ENCODE peak calls at places on chromosomes 13 and 19, in nine cellular contexts. One of them, this sample, is unnamed.

GRCh38 chr19:41969772-41970458 is 10.8 kb upstream of the RABAC1 start:
- DNase-seq in CD4-positive, alpha-beta memory T cell: no peak
- DNase-seq in kidney glomerular epithelial cell: no peak
- DNase-seq in fibroblast of mammary gland: no peak
- DNase-seq in activated CD4-positive, alpha-beta T cell treated with anti-CD3 and anti-CD28 coated beads, Interleukin-2, amount 50 U/mL, for 48 hours: no peak
- DNase-seq in anterior cingulate cortex: no peak
- DNase-seq in NCI-H69: no peak
- DNase-seq in A172: no peak
- DNase-seq in ELR: no peak
- DNase-seq in this sample: no peak

GRCh38 chr19:49165111-49165750 is 7.6 kb downstream of the TRPM4 start:
- DNase-seq in CD4-positive, alpha-beta memory T cell: no peak
- DNase-seq in kidney glomerular epithelial cell: no peak
- DNase-seq in fibroblast of mammary gland: no peak
- DNase-seq in activated CD4-positive, alpha-beta T cell treated with anti-CD3 and anti-CD28 coated beads, Interleukin-2, amount 50 U/mL, for 48 hours: no peak
- DNase-seq in anterior cingulate cortex: no peak
- DNase-seq in NCI-H69: peak; percentile 30
- DNase-seq in A172: no peak
- DNase-seq in ELR: no peak
- DNase-seq in this sample: no peak

GRCh38 chr13:50141660-50142010 is 126.4 kb downstream of the KCNRG start:
- DNase-seq in CD4-positive, alpha-beta memory T cell: no peak
- DNase-seq in kidney glomerular epithelial cell: no peak
- DNase-seq in fibroblast of mammary gland: no peak
- DNase-seq in activated CD4-positive, alpha-beta T cell treated with anti-CD3 and anti-CD28 coated beads, Interleukin-2, amount 50 U/mL, for 48 hours: no peak
- DNase-seq in anterior cingulate cortex: no peak
- DNase-seq in NCI-H69: no peak
- DNase-seq in A172: no peak
- DNase-seq in ELR: no peak
- DNase-seq in this sample: no peak

GRCh38 chr13:99659234-99659633 is 158.0 kb downstream of the TM9SF2 start:
- DNase-seq in CD4-positive, alpha-beta memory T cell: no peak
- DNase-seq in kidney glomerular epithelial cell: no peak
- DNase-seq in fibroblast of mammary gland: no peak
- DNase-seq in activated CD4-positive, alpha-beta T cell treated with anti-CD3 and anti-CD28 coated beads, Interleukin-2, amount 50 U/mL, for 48 hours: no peak
- DNase-seq in anterior cingulate cortex: no peak
- DNase-seq in NCI-H69: peak; percentile 79
- DNase-seq in A172: no peak
- DNase-seq in ELR: no peak
- DNase-seq in this sample: no peak

GRCh38 chr13:97001641-97002040 is 7.4 kb upstream of the OXGR1 start:
- DNase-seq in CD4-positive, alpha-beta memory T cell: no peak
- DNase-seq in kidney glomerular epithelial cell: no peak
- DNase-seq in fibroblast of mammary gland: no peak
- DNase-seq in activated CD4-positive, alpha-beta T cell treated with anti-CD3 and anti-CD28 coated beads, Interleukin-2, amount 50 U/mL, for 48 hours: no peak
- DNase-seq in anterior cingulate cortex: no peak
- DNase-seq in NCI-H69: no peak
- DNase-seq in A172: no peak
- DNase-seq in ELR: no peak
- DNase-seq in this sample: no peak

GRCh38 chr13:77384999-77385398 is 58.1 kb upstream of the MYCBP2 start:
- DNase-seq in CD4-positive, alpha-beta memory T cell: no peak
- DNase-seq in kidney glomerular epithelial cell: no peak
- DNase-seq in fibroblast of mammary gland: peak; percentile 11
- DNase-seq in activated CD4-positive, alpha-beta T cell treated with anti-CD3 and anti-CD28 coated beads, Interleukin-2, amount 50 U/mL, for 48 hours: no peak
- DNase-seq in anterior cingulate cortex: no peak
- DNase-seq in NCI-H69: no peak
- DNase-seq in A172: no peak
- DNase-seq in ELR: no peak
- DNase-seq in this sample: peak; percentile 23

GRCh38 chr13:110312669-110313031 is 5.6 kb downstream of the COL4A2 start:
- DNase-seq in CD4-positive, alpha-beta memory T cell: no peak
- DNase-seq in kidney glomerular epithelial cell: peak; percentile 85
- DNase-seq in fibroblast of mammary gland: peak; percentile 73
- DNase-seq in activated CD4-positive, alpha-beta T cell treated with anti-CD3 and anti-CD28 coated beads, Interleukin-2, amount 50 U/mL, for 48 hours: no peak
- DNase-seq in anterior cingulate cortex: no peak
- DNase-seq in NCI-H69: no peak
- DNase-seq in A172: peak; percentile 74
- DNase-seq in ELR: peak; percentile 84
- DNase-seq in this sample: peak; percentile 87

GRCh38 chr19:49436381-49437017 is 4.8 kb downstream of the SLC17A7 start:
- DNase-seq in CD4-positive, alpha-beta memory T cell: no peak
- DNase-seq in kidney glomerular epithelial cell: no peak
- DNase-seq in fibroblast of mammary gland: no peak
- DNase-seq in activated CD4-positive, alpha-beta T cell treated with anti-CD3 and anti-CD28 coated beads, Interleukin-2, amount 50 U/mL, for 48 hours: peak; percentile 73
- DNase-seq in anterior cingulate cortex: no peak
- DNase-seq in NCI-H69: peak; percentile 57
- DNase-seq in A172: no peak
- DNase-seq in ELR: peak; percentile 42
- DNase-seq in this sample: no peak

GRCh38 chr19:47002106-47002766 is 17.4 kb upstream of the NPAS1 start:
- DNase-seq in CD4-positive, alpha-beta memory T cell: no peak
- DNase-seq in kidney glomerular epithelial cell: no peak
- DNase-seq in fibroblast of mammary gland: no peak
- DNase-seq in activated CD4-positive, alpha-beta T cell treated with anti-CD3 and anti-CD28 coated beads, Interleukin-2, amount 50 U/mL, for 48 hours: no peak
- DNase-seq in anterior cingulate cortex: no peak
- DNase-seq in NCI-H69: no peak
- DNase-seq in A172: no peak
- DNase-seq in ELR: no peak
- DNase-seq in this sample: no peak

GRCh38 chr19:35484637-35485036 is 5.6 kb downstream of the KRTDAP start:
- DNase-seq in CD4-positive, alpha-beta memory T cell: no peak
- DNase-seq in kidney glomerular epithelial cell: no peak
- DNase-seq in fibroblast of mammary gland: no peak
- DNase-seq in activated CD4-positive, alpha-beta T cell treated with anti-CD3 and anti-CD28 coated beads, Interleukin-2, amount 50 U/mL, for 48 hours: peak; percentile 16
- DNase-seq in anterior cingulate cortex: no peak
- DNase-seq in NCI-H69: no peak
- DNase-seq in A172: no peak
- DNase-seq in ELR: no peak
- DNase-seq in this sample: no peak

GRCh38 chr13:85137516-85137915 is 661.7 kb downstream of the SLITRK6 start:
- DNase-seq in CD4-positive, alpha-beta memory T cell: no peak
- DNase-seq in kidney glomerular epithelial cell: no peak
- DNase-seq in fibroblast of mammary gland: no peak
- DNase-seq in activated CD4-positive, alpha-beta T cell treated with anti-CD3 and anti-CD28 coated beads, Interleukin-2, amount 50 U/mL, for 48 hours: no peak
- DNase-seq in anterior cingulate cortex: no peak
- DNase-seq in NCI-H69: peak; percentile 4
- DNase-seq in A172: no peak
- DNase-seq in ELR: no peak
- DNase-seq in this sample: no peak

GRCh38 chr19:14473073-14473790 is 1.9 kb downstream of the PTGER1 start:
- DNase-seq in CD4-positive, alpha-beta memory T cell: no peak
- DNase-seq in kidney glomerular epithelial cell: no peak
- DNase-seq in fibroblast of mammary gland: no peak
- DNase-seq in activated CD4-positive, alpha-beta T cell treated with anti-CD3 and anti-CD28 coated beads, Interleukin-2, amount 50 U/mL, for 48 hours: no peak
- DNase-seq in anterior cingulate cortex: no peak
- DNase-seq in NCI-H69: peak; percentile 29
- DNase-seq in A172: no peak
- DNase-seq in ELR: no peak
- DNase-seq in this sample: no peak

GRCh38 chr19:50924576-50924975 is 13.4 kb upstream of the KLK4 start:
- DNase-seq in CD4-positive, alpha-beta memory T cell: no peak
- DNase-seq in kidney glomerular epithelial cell: no peak
- DNase-seq in fibroblast of mammary gland: no peak
- DNase-seq in activated CD4-positive, alpha-beta T cell treated with anti-CD3 and anti-CD28 coated beads, Interleukin-2, amount 50 U/mL, for 48 hours: no peak
- DNase-seq in anterior cingulate cortex: no peak
- DNase-seq in NCI-H69: no peak
- DNase-seq in A172: no peak
- DNase-seq in ELR: no peak
- DNase-seq in this sample: no peak

GRCh38 chr19:6292006-6292405 is 12.2 kb upstream of the MLLT1 start:
- DNase-seq in CD4-positive, alpha-beta memory T cell: no peak
- DNase-seq in kidney glomerular epithelial cell: no peak
- DNase-seq in fibroblast of mammary gland: peak; percentile 16
- DNase-seq in activated CD4-positive, alpha-beta T cell treated with anti-CD3 and anti-CD28 coated beads, Interleukin-2, amount 50 U/mL, for 48 hours: no peak
- DNase-seq in anterior cingulate cortex: no peak
- DNase-seq in NCI-H69: peak; percentile 32
- DNase-seq in A172: no peak
- DNase-seq in ELR: no peak
- DNase-seq in this sample: no peak

GRCh38 chr13:28922341-28922740 is 102.2 kb downstream of the MTUS2 start:
- DNase-seq in CD4-positive, alpha-beta memory T cell: no peak
- DNase-seq in kidney glomerular epithelial cell: no peak
- DNase-seq in fibroblast of mammary gland: no peak
- DNase-seq in activated CD4-positive, alpha-beta T cell treated with anti-CD3 and anti-CD28 coated beads, Interleukin-2, amount 50 U/mL, for 48 hours: no peak
- DNase-seq in anterior cingulate cortex: no peak
- DNase-seq in NCI-H69: no peak
- DNase-seq in A172: no peak
- DNase-seq in ELR: no peak
- DNase-seq in this sample: no peak

GRCh38 chr13:34369925-34370324 is 552.0 kb downstream of the RFC3 start:
- DNase-seq in CD4-positive, alpha-beta memory T cell: no peak
- DNase-seq in kidney glomerular epithelial cell: no peak
- DNase-seq in fibroblast of mammary gland: no peak
- DNase-seq in activated CD4-positive, alpha-beta T cell treated with anti-CD3 and anti-CD28 coated beads, Interleukin-2, amount 50 U/mL, for 48 hours: no peak
- DNase-seq in anterior cingulate cortex: no peak
- DNase-seq in NCI-H69: no peak
- DNase-seq in A172: peak; percentile 35
- DNase-seq in ELR: no peak
- DNase-seq in this sample: no peak